ENCODE peak calls at places on chromosome 3, in five cellular contexts. One of them, this sample, is unnamed.

GRCh38 chr3:105255351-105255750 is 111.4 kb upstream of the ALCAM start:
- DNase-seq in lung microvascular endothelial cell: no peak
- DNase-seq in NCI-H1092: no peak
- DNase-seq in amygdala: no peak
- DNase-seq in stimulated activated CD4-positive, alpha-beta T cell treated with anti-CD3 and anti-CD28 coated beads, Interleukin-2, amount 100 ng/mL, for 48 hours: no peak
- DNase-seq in this sample: no peak

GRCh38 chr3:181558870-181559269 is 152.9 kb upstream of the SOX2 start:
- DNase-seq in NCI-H1092: no peak
- DNase-seq in stimulated activated CD4-positive, alpha-beta T cell treated with anti-CD3 and anti-CD28 coated beads, Interleukin-2, amount 100 ng/mL, for 48 hours: no peak
- DNase-seq in amygdala: no peak
- DNase-seq in lung microvascular endothelial cell: peak
- DNase-seq in this sample: no peak

GRCh38 chr3:62103531-62103930 is 269.8 kb downstream of the FEZF2 start:
- DNase-seq in NCI-H1092: no peak
- DNase-seq in lung microvascular endothelial cell: no peak
- DNase-seq in stimulated activated CD4-positive, alpha-beta T cell treated with anti-CD3 and anti-CD28 coated beads, Interleukin-2, amount 100 ng/mL, for 48 hours: no peak
- DNase-seq in amygdala: no peak
- DNase-seq in this sample: no peak

GRCh38 chr3:28376424-28376823 is 27.8 kb upstream of the AZI2 start:
- DNase-seq in amygdala: no peak
- DNase-seq in stimulated activated CD4-positive, alpha-beta T cell treated with anti-CD3 and anti-CD28 coated beads, Interleukin-2, amount 100 ng/mL, for 48 hours: no peak
- DNase-seq in lung microvascular endothelial cell: no peak
- DNase-seq in NCI-H1092: no peak
- DNase-seq in this sample: no peak

GRCh38 chr3:189214651-189215050 is 42.9 kb downstream of the TPRG1 start:
- DNase-seq in amygdala: no peak
- DNase-seq in lung microvascular endothelial cell: no peak
- DNase-seq in stimulated activated CD4-positive, alpha-beta T cell treated with anti-CD3 and anti-CD28 coated beads, Interleukin-2, amount 100 ng/mL, for 48 hours: no peak
- DNase-seq in NCI-H1092: no peak
- DNase-seq in this sample: no peak

GRCh38 chr3:28667646-28668376 is 319.2 kb upstream of the AZI2 start:
- DNase-seq in stimulated activated CD4-positive, alpha-beta T cell treated with anti-CD3 and anti-CD28 coated beads, Interleukin-2, amount 100 ng/mL, for 48 hours: peak
- DNase-seq in lung microvascular endothelial cell: peak
- DNase-seq in NCI-H1092: peak
- DNase-seq in amygdala: peak
- DNase-seq in this sample: peak

GRCh38 chr3:120418866-120419490 is 31.8 kb downstream of the FSTL1 start:
- DNase-seq in amygdala: peak
- DNase-seq in stimulated activated CD4-positive, alpha-beta T cell treated with anti-CD3 and anti-CD28 coated beads, Interleukin-2, amount 100 ng/mL, for 48 hours: no peak
- DNase-seq in NCI-H1092: peak
- DNase-seq in lung microvascular endothelial cell: peak
- DNase-seq in this sample: peak

GRCh38 chr3:19757773-19758172 is 176.2 kb downstream of the EFHB start:
- DNase-seq in amygdala: no peak
- DNase-seq in lung microvascular endothelial cell: no peak
- DNase-seq in NCI-H1092: no peak
- DNase-seq in stimulated activated CD4-positive, alpha-beta T cell treated with anti-CD3 and anti-CD28 coated beads, Interleukin-2, amount 100 ng/mL, for 48 hours: no peak
- DNase-seq in this sample: no peak

GRCh38 chr3:115693868-115694267 is 70.6 kb downstream of the GAP43 start:
- DNase-seq in stimulated activated CD4-positive, alpha-beta T cell treated with anti-CD3 and anti-CD28 coated beads, Interleukin-2, amount 100 ng/mL, for 48 hours: no peak
- DNase-seq in NCI-H1092: no peak
- DNase-seq in lung microvascular endothelial cell: no peak
- DNase-seq in amygdala: peak
- DNase-seq in this sample: no peak

GRCh38 chr3:190575441-190576190 is 61.7 kb downstream of the IL1RAP start:
- DNase-seq in stimulated activated CD4-positive, alpha-beta T cell treated with anti-CD3 and anti-CD28 coated beads, Interleukin-2, amount 100 ng/mL, for 48 hours: no peak
- DNase-seq in amygdala: no peak
- DNase-seq in NCI-H1092: no peak
- DNase-seq in lung microvascular endothelial cell: no peak
- DNase-seq in this sample: no peak

GRCh38 chr3:168865022-168865551 is 769.4 kb upstream of the GOLIM4 start:
- DNase-seq in NCI-H1092: no peak
- DNase-seq in amygdala: no peak
- DNase-seq in lung microvascular endothelial cell: peak
- DNase-seq in stimulated activated CD4-positive, alpha-beta T cell treated with anti-CD3 and anti-CD28 coated beads, Interleukin-2, amount 100 ng/mL, for 48 hours: no peak
- DNase-seq in this sample: no peak

GRCh38 chr3:51676102-51676640 is 5.1 kb downstream of the TEX264 start:
- DNase-seq in NCI-H1092: no peak
- DNase-seq in amygdala: no peak
- DNase-seq in lung microvascular endothelial cell: no peak
- DNase-seq in stimulated activated CD4-positive, alpha-beta T cell treated with anti-CD3 and anti-CD28 coated beads, Interleukin-2, amount 100 ng/mL, for 48 hours: no peak
- DNase-seq in this sample: no peak